ENCODE peak calls at places on chromosomes 16 and 17, in eight cellular contexts. One of them, this sample, is unnamed.

GRCh38 chr17:63431939-63432804 is 13.9 kb downstream of the CYB561 start:
- DNase-seq in fibroblast of lung: peak; percentile 75
- DNase-seq in esophagus muscularis mucosa: no peak
- DNase-seq in right lobe of liver: peak; percentile 45
- DNase-seq in heart left ventricle: no peak
- DNase-seq in left ventricle myocardium inferior: no peak
- DNase-seq in neural progenitor cell: no peak
- DNase-seq in lower lobe of right lung: no peak
- DNase-seq in this sample: no peak

GRCh38 chr17:48054238-48055185 is 6.4 kb downstream of the NFE2L1 start:
- DNase-seq in fibroblast of lung: peak; percentile 84
- DNase-seq in esophagus muscularis mucosa: no peak
- DNase-seq in right lobe of liver: peak; percentile 88
- DNase-seq in heart left ventricle: peak; percentile 88
- DNase-seq in left ventricle myocardium inferior: peak; percentile 76
- DNase-seq in neural progenitor cell: peak; percentile 99
- DNase-seq in lower lobe of right lung: peak; percentile 76
- DNase-seq in this sample: no peak

GRCh38 chr17:44905006-44906000 is 6.1 kb upstream of the EFTUD2 start:
- DNase-seq in fibroblast of lung: no peak
- DNase-seq in esophagus muscularis mucosa: no peak
- DNase-seq in right lobe of liver: no peak
- DNase-seq in heart left ventricle: no peak
- DNase-seq in left ventricle myocardium inferior: no peak
- DNase-seq in neural progenitor cell: no peak
- DNase-seq in lower lobe of right lung: no peak
- DNase-seq in this sample: no peak

GRCh38 chr16:13039526-13039925 is 138.1 kb downstream of the SHISA9 start:
- DNase-seq in fibroblast of lung: no peak
- DNase-seq in esophagus muscularis mucosa: no peak
- DNase-seq in right lobe of liver: no peak
- DNase-seq in heart left ventricle: no peak
- DNase-seq in left ventricle myocardium inferior: no peak
- DNase-seq in neural progenitor cell: no peak
- DNase-seq in lower lobe of right lung: no peak
- DNase-seq in this sample: no peak

GRCh38 chr17:67912656-67913055 is 83.6 kb downstream of the C17orf58 start:
- DNase-seq in fibroblast of lung: no peak
- DNase-seq in esophagus muscularis mucosa: no peak
- DNase-seq in right lobe of liver: no peak
- DNase-seq in heart left ventricle: no peak
- DNase-seq in left ventricle myocardium inferior: no peak
- DNase-seq in neural progenitor cell: no peak
- DNase-seq in lower lobe of right lung: no peak
- DNase-seq in this sample: no peak

GRCh38 chr16:379183-379960 is 2.4 kb downstream of the PGAP6 start:
- DNase-seq in fibroblast of lung: no peak
- DNase-seq in esophagus muscularis mucosa: no peak
- DNase-seq in right lobe of liver: peak; percentile 55
- DNase-seq in heart left ventricle: no peak
- DNase-seq in left ventricle myocardium inferior: no peak
- DNase-seq in neural progenitor cell: no peak
- DNase-seq in lower lobe of right lung: peak; percentile 90
- DNase-seq in this sample: no peak

GRCh38 chr17:7620835-7621234 is 6.1 kb upstream of the FXR2 start:
- DNase-seq in fibroblast of lung: no peak
- DNase-seq in esophagus muscularis mucosa: no peak
- DNase-seq in right lobe of liver: no peak
- DNase-seq in heart left ventricle: no peak
- DNase-seq in left ventricle myocardium inferior: no peak
- DNase-seq in neural progenitor cell: no peak
- DNase-seq in lower lobe of right lung: no peak
- DNase-seq in this sample: no peak

GRCh38 chr16:67115649-67116048 is 5.9 kb downstream of the PHAF1 start:
- DNase-seq in fibroblast of lung: peak; percentile 93
- DNase-seq in esophagus muscularis mucosa: no peak
- DNase-seq in right lobe of liver: no peak
- DNase-seq in heart left ventricle: no peak
- DNase-seq in left ventricle myocardium inferior: no peak
- DNase-seq in neural progenitor cell: no peak
- DNase-seq in lower lobe of right lung: no peak
- DNase-seq in this sample: no peak

GRCh38 chr17:44924107-44924544 is 8.8 kb upstream of the GFAP start:
- DNase-seq in fibroblast of lung: no peak
- DNase-seq in esophagus muscularis mucosa: no peak
- DNase-seq in right lobe of liver: no peak
- DNase-seq in heart left ventricle: no peak
- DNase-seq in left ventricle myocardium inferior: no peak
- DNase-seq in neural progenitor cell: no peak
- DNase-seq in lower lobe of right lung: peak; percentile 16
- DNase-seq in this sample: no peak

GRCh38 chr17:1159781-1160180 is 20.0 kb downstream of the ABR start:
- DNase-seq in fibroblast of lung: no peak
- DNase-seq in esophagus muscularis mucosa: no peak
- DNase-seq in right lobe of liver: no peak
- DNase-seq in heart left ventricle: no peak
- DNase-seq in left ventricle myocardium inferior: no peak
- DNase-seq in neural progenitor cell: no peak
- DNase-seq in lower lobe of right lung: no peak
- DNase-seq in this sample: no peak

GRCh38 chr16:30670072-30670824 is 12.0 kb downstream of the FBRS start:
- DNase-seq in fibroblast of lung: no peak
- DNase-seq in esophagus muscularis mucosa: no peak
- DNase-seq in right lobe of liver: no peak
- DNase-seq in heart left ventricle: no peak
- DNase-seq in left ventricle myocardium inferior: no peak
- DNase-seq in neural progenitor cell: no peak
- DNase-seq in lower lobe of right lung: no peak
- DNase-seq in this sample: no peak
- H3K27ac ChIP-seq in fibroblast of lung: no peak overlapping the region
- H3K27ac ChIP-seq in esophagus muscularis mucosa: no peak overlapping the region
- H3K27ac ChIP-seq in right lobe of liver: no peak overlapping the region
- H3K27ac ChIP-seq in heart left ventricle: no peak overlapping the region
- H3K27ac ChIP-seq in left ventricle myocardium inferior: no peak overlapping the region
- H3K27ac ChIP-seq in neural progenitor cell: no peak overlapping the region
- H3K27ac ChIP-seq in lower lobe of right lung: no peak overlapping the region
- H3K27ac ChIP-seq in this sample: no peak overlapping the region

DNA sequence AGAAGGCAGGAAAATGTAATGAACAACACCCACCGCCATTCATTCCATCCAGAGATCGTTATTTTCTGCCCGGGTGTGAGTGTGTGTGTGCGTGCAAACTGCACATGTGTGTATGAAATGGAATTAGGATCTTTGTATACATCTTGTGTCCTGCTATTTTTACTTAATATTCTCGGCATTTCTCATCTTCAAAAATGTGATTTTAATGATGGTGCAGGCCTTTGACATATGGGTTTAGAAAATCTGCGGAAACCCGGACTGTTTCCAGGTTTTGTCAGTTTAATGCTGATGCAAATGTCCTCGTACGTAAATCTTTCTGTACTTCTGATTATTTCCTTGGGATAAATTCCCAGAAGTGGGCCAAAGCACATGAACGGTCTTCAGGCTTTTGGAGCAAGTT is 254.8 kb downstream of the SEC14L1 start:
- DNase-seq in fibroblast of lung: no peak
- DNase-seq in esophagus muscularis mucosa: no peak
- DNase-seq in right lobe of liver: no peak
- DNase-seq in heart left ventricle: no peak
- DNase-seq in left ventricle myocardium inferior: no peak
- DNase-seq in neural progenitor cell: no peak
- DNase-seq in lower lobe of right lung: no peak
- DNase-seq in this sample: no peak
- H3K36me3 ChIP-seq in fibroblast of lung: peaks cover 13% of the 10 kb centered on the region
- H3K36me3 ChIP-seq in esophagus muscularis mucosa: no peaks in the 10 kb centered on the region
- H3K36me3 ChIP-seq in right lobe of liver: no peaks in the 10 kb centered on the region
- H3K36me3 ChIP-seq in heart left ventricle: no peaks in the 10 kb centered on the region
- H3K36me3 ChIP-seq in left ventricle myocardium inferior: no peaks in the 10 kb centered on the region
- H3K36me3 ChIP-seq in neural progenitor cell: no peaks in the 10 kb centered on the region
- H3K36me3 ChIP-seq in lower lobe of right lung: peaks cover 8% of the 10 kb centered on the region
- H3K36me3 ChIP-seq in this sample: no peaks in the 10 kb centered on the region

DNA sequence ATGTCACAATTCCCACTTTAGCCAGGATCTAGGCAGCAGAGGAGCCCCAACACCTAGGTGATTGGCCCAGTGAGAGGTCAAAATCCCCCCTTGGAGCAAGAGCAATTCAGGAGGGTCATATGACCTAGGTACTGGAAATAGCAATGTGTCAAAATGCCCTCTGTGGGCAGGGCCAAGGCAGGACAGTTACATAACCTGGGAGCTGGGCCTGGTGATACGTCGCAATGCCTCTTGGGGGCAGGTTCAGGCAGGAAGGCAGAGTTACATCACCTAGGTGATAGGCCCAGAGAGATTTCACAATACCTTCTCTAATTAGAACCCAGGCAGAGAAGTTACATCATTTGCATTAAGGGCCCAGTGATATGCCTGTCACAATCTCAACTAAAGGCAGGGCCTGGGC is 1906.3 kb downstream of the TP53TG3F start:
- DNase-seq in fibroblast of lung: no peak
- DNase-seq in esophagus muscularis mucosa: no peak
- DNase-seq in right lobe of liver: no peak
- DNase-seq in heart left ventricle: no peak
- DNase-seq in left ventricle myocardium inferior: no peak
- DNase-seq in neural progenitor cell: no peak
- DNase-seq in lower lobe of right lung: no peak
- DNase-seq in this sample: no peak
- H3K9me3 ChIP-seq in fibroblast of lung: peaks cover 1% of the 10 kb centered on the region
- H3K9me3 ChIP-seq in esophagus muscularis mucosa: no peaks in the 10 kb centered on the region
- H3K9me3 ChIP-seq in right lobe of liver: no peaks in the 10 kb centered on the region
- H3K9me3 ChIP-seq in heart left ventricle: no peaks in the 10 kb centered on the region
- H3K9me3 ChIP-seq in left ventricle myocardium inferior: no peaks in the 10 kb centered on the region
- H3K9me3 ChIP-seq in neural progenitor cell: peaks cover 13% of the 10 kb centered on the region
- H3K9me3 ChIP-seq in lower lobe of right lung: no peaks in the 10 kb centered on the region
- H3K9me3 ChIP-seq in this sample: no peaks in the 10 kb centered on the region

DNA sequence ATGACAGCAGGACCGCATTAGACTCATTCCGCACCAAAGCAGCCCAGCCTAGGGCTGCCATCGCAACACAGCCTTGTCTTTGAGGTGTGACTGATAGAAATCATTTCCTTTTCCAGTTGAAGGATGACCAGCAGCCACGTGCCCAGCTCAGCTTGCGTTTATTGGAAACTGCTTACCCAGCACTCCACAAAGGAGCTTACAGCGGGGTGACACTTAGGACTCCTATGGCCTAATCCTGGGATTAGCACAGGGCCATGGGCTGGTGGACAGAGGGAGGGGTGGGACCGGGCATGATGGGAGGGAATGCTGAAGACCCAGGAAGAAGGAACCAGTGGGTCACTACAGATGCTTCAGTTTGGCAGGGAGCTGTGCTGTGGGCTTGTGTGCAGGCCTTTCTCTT is 7.5 kb downstream of the RCVRN start:
- DNase-seq in fibroblast of lung: no peak
- DNase-seq in esophagus muscularis mucosa: no peak
- DNase-seq in right lobe of liver: no peak
- DNase-seq in heart left ventricle: no peak
- DNase-seq in left ventricle myocardium inferior: no peak
- DNase-seq in neural progenitor cell: peak; percentile 62
- DNase-seq in lower lobe of right lung: no peak
- DNase-seq in this sample: no peak
- H3K27ac ChIP-seq in fibroblast of lung: no peak overlapping the region
- H3K27ac ChIP-seq in esophagus muscularis mucosa: no peak overlapping the region
- H3K27ac ChIP-seq in right lobe of liver: no peak overlapping the region
- H3K27ac ChIP-seq in heart left ventricle: no peak overlapping the region
- H3K27ac ChIP-seq in left ventricle myocardium inferior: no peak overlapping the region
- H3K27ac ChIP-seq in neural progenitor cell: no peak overlapping the region
- H3K27ac ChIP-seq in lower lobe of right lung: no peak overlapping the region
- H3K27ac ChIP-seq in this sample: no peak overlapping the region